ENCODE peak calls at places on chromosomes 13 and 19, in six cellular contexts. N is adrenal gland; Z is colonic mucosa; W is effector memory CD4-positive, alpha-beta T cell; C is HL-60; R is IMR-90. B is an unnamed sample.

GRCh38 chr19:16429066-16429758 is 42.6 kb downstream of the EPS15L1 start:
- DNase-seq in N (peak), Z (no peak), W (no peak), C (no peak), R (no peak), B (no peak)

GRCh38 chr19:16316506-16316882 is 8.1 kb upstream of the KLF2 start:
- DNase-seq in N (no peak), Z (no peak), W (no peak), C (peak), R (no peak), B (no peak)

GRCh38 chr13:99985243-99985874 is 3.8 kb downstream of the ZIC2 start:
- DNase-seq in N (no peak), Z (no peak), W (no peak), C (no peak), R (no peak), B (no peak)

GRCh38 chr19:12737666-12738351 is 512 bp downstream of the GET3 start:
- DNase-seq in N (no peak), Z (no peak), W (no peak), C (no peak), R (no peak), B (no peak)

GRCh38 chr13:94199135-94199534 is 280.3 kb downstream of the DCT start:
- DNase-seq in N (no peak), Z (no peak), W (no peak), C (no peak), R (no peak), B (no peak)

GRCh38 chr19:35088514-35088913 is 27.1 kb upstream of the FXYD3 start:
- DNase-seq in N (no peak), Z (no peak), W (no peak), C (no peak), R (peak), B (no peak)

GRCh38 chr19:43950834-43951626 is at the start of gene ZNF221:
- DNase-seq in N (peak), Z (peak), W (peak), C (peak), R (peak), B (peak)

GRCh38 chr13:60074397-60074796 is 89.3 kb downstream of the DIAPH3 start:
- DNase-seq in N (no peak), Z (no peak), W (no peak), C (no peak), R (peak), B (no peak)

GRCh38 chr19:1084024-1084868 is 10.9 kb downstream of the POLR2E start:
- DNase-seq in N (no peak), Z (no peak), W (no peak), C (no peak), R (no peak), B (no peak)

GRCh38 chr13:44240611-44241010 is 133.0 kb upstream of the SERP2 start:
- DNase-seq in N (no peak), Z (no peak), W (no peak), C (no peak), R (no peak), B (no peak)

GRCh38 chr13:66915596-66916185 is 314.4 kb downstream of the PCDH9 start:
- DNase-seq in N (no peak), Z (no peak), W (no peak), C (no peak), R (peak), B (no peak)

GRCh38 chr19:42272989-42273406 is 3.9 kb downstream of the CIC start:
- DNase-seq in N (no peak), Z (no peak), W (no peak), C (no peak), R (no peak), B (no peak)

GRCh38 chr19:45929247-45929646 is 14.7 kb upstream of the NANOS2 start:
- DNase-seq in N (no peak), Z (no peak), W (no peak), C (no peak), R (no peak), B (no peak)

GRCh38 chr19:593505-593904 is 3.8 kb downstream of the HCN2 start:
- DNase-seq in N (no peak), Z (no peak), W (no peak), C (no peak), R (no peak), B (no peak)

GRCh38 chr13:56735537-56735942 is 405.2 kb upstream of the PRR20A start:
- DNase-seq in N (no peak), Z (no peak), W (no peak), C (no peak), R (no peak), B (no peak)

GRCh38 chr19:3712663-3713531 is 4.7 kb downstream of the TJP3 start:
- DNase-seq in N (no peak), Z (peak), W (no peak), C (no peak), R (no peak), B (no peak)

GRCh38 chr19:4083677-4084546 is 17.2 kb upstream of the ZBTB7A start:
- DNase-seq in N (no peak), Z (peak), W (no peak), C (peak), R (no peak), B (no peak)

GRCh38 chr13:49441846-49442245 is 2.0 kb downstream of the CAB39L start:
- DNase-seq in N (no peak), Z (no peak), W (no peak), C (no peak), R (peak), B (no peak)

GRCh38 chr19:16397791-16398529 is 73.3 kb downstream of the KLF2 start:
- DNase-seq in N (no peak), Z (no peak), W (no peak), C (no peak), R (no peak), B (no peak)

GRCh38 chr19:23788415-23788814 is 29.7 kb upstream of the ZNF681 start:
- DNase-seq in N (no peak), Z (no peak), W (no peak), C (no peak), R (no peak), B (no peak)

GRCh38 chr19:58562126-58563033 is 4.0 kb upstream of the UBE2M start:
- DNase-seq in N (no peak), Z (peak), W (no peak), C (no peak), R (peak), B (no peak)

GRCh38 chr13:91058066-91058465 is 289.4 kb upstream of the MIR17HG start:
- DNase-seq in N (no peak), Z (no peak), W (no peak), C (no peak), R (no peak), B (no peak)

GRCh38 chr19:45184115-45184514 is 5.5 kb downstream of the BLOC1S3 start:
- DNase-seq in N (no peak), Z (no peak), W (no peak), C (no peak), R (no peak), B (no peak)

DNA sequence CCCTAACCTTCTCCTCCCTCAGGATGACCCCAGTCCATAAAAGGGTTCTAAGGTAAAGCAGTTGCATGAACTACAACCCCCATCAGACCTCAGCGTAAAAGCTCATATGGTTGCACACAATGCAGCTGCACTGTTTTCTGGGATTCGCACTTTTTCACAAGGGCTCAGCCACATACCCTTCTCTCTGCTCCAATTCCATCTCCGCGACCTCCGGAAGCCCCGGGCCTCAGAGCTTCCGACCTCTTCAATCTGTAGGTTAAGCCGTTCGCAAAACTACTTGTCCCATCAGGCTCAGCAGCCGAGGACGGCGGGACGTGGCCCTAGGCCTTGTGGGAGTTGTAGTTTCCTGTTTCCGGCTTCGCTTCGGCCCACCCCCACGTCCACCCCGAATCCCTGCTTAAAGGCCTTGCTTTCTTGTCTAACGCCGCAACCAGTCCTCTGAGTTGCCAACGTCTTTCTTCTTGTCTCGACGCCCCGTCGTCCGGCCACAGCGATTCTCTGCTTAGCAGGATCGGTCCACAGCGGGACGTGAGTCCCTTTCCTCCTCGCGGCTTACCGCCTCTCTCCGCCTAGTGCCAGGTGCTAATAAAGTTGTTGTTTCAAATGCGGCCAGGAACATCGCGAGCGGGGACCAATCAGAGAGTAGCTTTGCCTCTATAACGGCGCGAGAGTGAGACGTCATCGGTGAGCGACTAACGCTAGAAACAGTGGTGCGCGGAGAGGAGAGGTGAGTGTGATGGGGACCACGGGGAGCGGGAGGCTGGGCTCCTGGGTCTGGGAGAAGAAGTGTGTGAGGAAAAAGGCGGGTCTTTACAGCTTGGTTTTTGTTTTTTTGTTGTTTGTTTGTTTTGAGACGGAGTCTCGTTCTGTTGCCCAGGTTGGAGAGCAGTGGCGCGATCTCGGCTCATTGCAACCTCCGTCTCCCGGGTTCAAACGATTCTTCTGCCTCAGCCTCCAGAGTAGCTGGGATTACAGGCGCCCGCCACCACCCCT is at the start of the genes PRPF31 and TFPT:
- DNase-seq in N (peak), Z (peak), W (peak), C (peak), R (peak), B (peak)
- H3K27ac ChIP-seq in N (peak), Z (peak), W (peak), C (peak), R (peak), B (peak)

GRCh38 chr19:6772866-6773322 is 386 bp downstream of the VAV1 start:
- DNase-seq in N (no peak), Z (no peak), W (no peak), C (no peak), R (no peak), B (no peak)
- H3K27ac ChIP-seq in N (no peak), Z (peak), W (peak), C (peak), R (no peak), B (peak)

DNA sequence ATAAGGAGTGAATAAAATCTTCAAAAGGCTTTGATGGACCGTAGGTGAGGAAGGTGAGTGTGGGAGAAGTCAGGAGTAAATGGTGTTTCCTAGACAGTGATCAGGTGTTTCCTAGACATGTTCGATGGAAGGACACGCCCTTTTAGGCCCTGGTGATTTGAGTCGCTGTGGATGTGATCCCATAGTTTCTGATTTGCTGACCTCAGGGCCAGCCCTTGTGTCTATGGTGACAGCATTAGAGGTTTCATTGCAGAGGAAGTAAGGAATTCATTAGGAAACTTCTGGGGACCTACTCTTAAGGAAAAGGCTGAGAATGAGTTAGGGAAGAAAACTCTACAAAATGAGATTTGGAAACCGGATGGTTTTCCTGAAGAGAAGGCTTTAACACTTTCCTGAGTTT is 31.5 kb upstream of the RNF113B start:
- DNase-seq in N (no peak), Z (no peak), W (no peak), C (no peak), R (no peak), B (no peak)
- H3K27ac ChIP-seq in N (no peak), Z (no peak), W (no peak), C (no peak), R (peak), B (no peak)

GRCh38 chr19:20247016-20247683 is 80.1 kb downstream of the ZNF486 start:
- DNase-seq in N (peak), Z (no peak), W (no peak), C (peak), R (no peak), B (peak)

GRCh38 chr19:20243629-20244028 is 76.6 kb downstream of the ZNF486 start:
- DNase-seq in N (no peak), Z (no peak), W (no peak), C (no peak), R (no peak), B (no peak)

GRCh38 chr19:20245309-20245708 is 78.3 kb downstream of the ZNF486 start:
- DNase-seq in N (no peak), Z (no peak), W (no peak), C (no peak), R (no peak), B (no peak)

DNA sequence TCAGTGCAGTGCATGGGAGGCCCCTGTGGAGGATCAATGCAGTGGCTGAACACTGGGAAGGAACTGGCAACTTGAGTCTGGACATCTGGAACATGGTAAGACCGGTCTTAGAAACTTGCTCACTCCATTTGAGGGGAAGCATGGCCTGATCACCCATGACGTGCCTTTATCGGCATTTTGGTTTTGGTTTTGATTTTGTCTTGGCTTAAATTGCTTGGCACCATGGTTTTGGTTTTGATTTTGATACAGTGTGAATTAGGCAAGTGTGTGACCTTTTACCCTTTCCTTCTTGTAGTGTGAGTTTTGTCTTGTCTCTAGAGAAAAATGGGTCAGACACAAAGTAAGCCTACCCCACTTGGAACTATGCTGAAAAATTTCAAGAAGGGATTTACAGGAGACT is 77.3 kb downstream of the ZNF486 start:
- DNase-seq in N (no peak), Z (no peak), W (no peak), C (no peak), R (no peak), B (no peak)
- H3K27ac ChIP-seq in N (no peak), Z (no peak), W (no peak), C (no peak), R (no peak), B (no peak)

GRCh38 chr13:39414339-39414738 is 188.7 kb downstream of the LHFPL6 start:
- DNase-seq in N (no peak), Z (no peak), W (no peak), C (no peak), R (no peak), B (no peak)
- H3K27ac ChIP-seq in N (no peak), Z (no peak), W (no peak), C (no peak), R (no peak), B (peak)

GRCh38 chr19:37988758-37989635 is 82.0 kb downstream of the SIPA1L3 start:
- DNase-seq in N (no peak), Z (no peak), W (no peak), C (peak), R (no peak), B (no peak)

GRCh38 chr19:37983153-37983552 is 76.1 kb downstream of the SIPA1L3 start:
- DNase-seq in N (no peak), Z (no peak), W (no peak), C (no peak), R (peak), B (no peak)

GRCh38 chr19:37987356-37988332 is 80.6 kb downstream of the SIPA1L3 start:
- DNase-seq in N (no peak), Z (peak), W (no peak), C (no peak), R (no peak), B (no peak)

GRCh38 chr19:37983916-37984315 is 76.9 kb downstream of the SIPA1L3 start:
- DNase-seq in N (no peak), Z (no peak), W (no peak), C (no peak), R (no peak), B (no peak)

GRCh38 chr19:37986048-37986750 is 79.2 kb downstream of the SIPA1L3 start:
- DNase-seq in N (no peak), Z (no peak), W (no peak), C (peak), R (no peak), B (no peak)
- H3K27ac ChIP-seq in N (no peak), Z (no peak), W (no peak), C (peak), R (no peak), B (no peak)

GRCh38 chr19:11115895-11116446 is 26.7 kb downstream of the LDLR start:
- DNase-seq in N (no peak), Z (no peak), W (no peak), C (no peak), R (no peak), B (no peak)
- H3K27ac ChIP-seq in N (no peak), Z (no peak), W (no peak), C (no peak), R (no peak), B (no peak)

DNA sequence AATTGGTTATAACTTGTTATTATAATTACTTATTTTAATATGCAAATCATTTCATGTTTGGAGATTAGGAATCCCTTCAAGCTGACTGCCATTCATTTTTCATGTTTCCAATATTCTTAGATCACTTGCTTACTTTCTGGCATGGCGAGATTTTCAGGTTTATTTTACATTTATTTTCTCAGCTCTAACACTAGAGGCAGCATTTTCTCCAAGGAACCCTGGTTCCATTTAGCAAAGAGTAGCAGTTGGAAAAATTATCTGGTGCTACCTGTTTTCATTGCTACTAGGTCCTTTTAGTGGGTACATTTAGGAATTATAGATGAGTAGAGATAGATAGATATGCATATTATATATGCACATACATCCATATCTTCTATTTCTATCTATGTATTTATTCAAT is 90.9 kb upstream of the TRPC4 start:
- DNase-seq in N (no peak), Z (no peak), W (no peak), C (no peak), R (peak), B (no peak)
- H3K27ac ChIP-seq in N (no peak), Z (no peak), W (no peak), C (no peak), R (no peak), B (no peak)

GRCh38 chr13:80012281-80012680 is 328.6 kb downstream of the SPRY2 start:
- DNase-seq in N (no peak), Z (no peak), W (no peak), C (no peak), R (no peak), B (no peak)
- H3K27ac ChIP-seq in N (no peak), Z (no peak), W (no peak), C (no peak), R (no peak), B (peak)

GRCh38 chr19:47618771-47619170 is 9.8 kb downstream of the BICRA start:
- DNase-seq in N (peak), Z (no peak), W (no peak), C (no peak), R (peak), B (no peak)
- H3K27ac ChIP-seq in N (peak), Z (no peak), W (no peak), C (no peak), R (no peak), B (peak)